ENCODE peak calls at places on chromosomes 4 and X, in nine cellular contexts. R, N, W, L, E, K, C, B and J are unnamed samples.

GRCh38 chrX:49878834-49879655 is at the start of gene USP27X:
- DNase-seq in E (peak; percentile 73), L (peak; percentile 74), N (peak; percentile 89), R (peak; percentile 86), B (peak; percentile 78), K (peak; percentile 83), C (peak; percentile 81), W (peak; percentile 78), J (peak; percentile 72)

GRCh38 chrX:18309401-18309800 is 45.1 kb downstream of the SCML2 start:
- DNase-seq in E (no peak), B (no peak), L (no peak), N (no peak), W (no peak), K (no peak), C (no peak), R (no peak), J (no peak)

GRCh38 chrX:53078943-53079342 is 3.2 kb upstream of the TSPYL2 start:
- DNase-seq in C (no peak), W (no peak), N (no peak), K (no peak), R (no peak), L (no peak), B (no peak), E (no peak), J (no peak)

GRCh38 chr4:76458829-76459228 is 23.8 kb downstream of the SHROOM3 start:
- DNase-seq in R (no peak), L (peak; percentile 67), W (no peak), C (no peak), E (no peak), N (no peak), K (no peak), B (no peak), J (no peak)

GRCh38 chr4:26489101-26489669 is 1.1 kb downstream of the CCKAR start:
- DNase-seq in N (no peak), E (no peak), K (no peak), W (no peak), R (no peak), C (no peak), B (no peak), L (no peak), J (no peak)

GRCh38 chr4:173539986-173540385 is 10.0 kb upstream of the HAND2 start:
- DNase-seq in N (no peak), B (no peak), R (no peak), C (no peak), L (no peak), K (no peak), E (no peak), W (no peak), J (no peak)

GRCh38 chr4:3421470-3421869 is 20.3 kb upstream of the HGFAC start:
- DNase-seq in W (no peak), C (no peak), K (no peak), L (no peak), N (no peak), R (no peak), B (no peak), E (no peak), J (no peak)

GRCh38 chrX:68842781-68843581 is 14.2 kb downstream of the EFNB1 start:
- DNase-seq in R (no peak), K (no peak), W (peak; percentile 54), N (no peak), C (peak; percentile 19), E (no peak), L (no peak), B (no peak), J (peak; percentile 20)

GRCh38 chr4:95355021-95355420 is 193.8 kb downstream of the UNC5C start:
- DNase-seq in C (no peak), B (no peak), K (no peak), N (peak; percentile 3), L (no peak), E (no peak), W (no peak), R (no peak), J (no peak)

GRCh38 chrX:24805201-24805600 is 111.5 kb downstream of the POLA1 start:
- DNase-seq in N (no peak), C (no peak), L (no peak), W (no peak), K (no peak), R (no peak), E (no peak), B (no peak), J (no peak)
- H3K4me3 ChIP-seq in N (no peak overlapping the region), C (no peak overlapping the region), L (no peak overlapping the region), W (no peak overlapping the region), K (no peak overlapping the region), R (no peak overlapping the region), E (no peak overlapping the region), B (no peak overlapping the region), J (no peak overlapping the region)

DNA sequence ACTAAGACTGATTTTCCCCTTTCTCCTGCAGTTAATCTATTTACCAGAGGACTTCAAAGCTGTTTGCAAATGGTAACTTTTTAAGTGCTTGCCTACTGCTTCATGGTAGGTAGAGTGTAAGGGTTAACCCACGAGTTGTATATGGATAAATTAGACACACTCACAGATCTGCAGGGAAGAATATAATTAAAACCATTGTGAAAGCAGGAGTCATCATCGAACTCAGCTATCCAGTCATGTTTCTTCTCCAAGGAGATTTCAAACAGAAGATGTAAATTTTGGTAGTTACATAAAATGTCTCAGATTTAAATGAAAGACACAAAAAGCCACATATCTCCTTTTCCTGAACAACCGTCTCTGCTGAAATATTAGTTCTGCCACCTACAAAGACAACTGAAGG is 549 bp upstream of the XG start:
- DNase-seq in W (peak; percentile 9), N (no peak), B (no peak), C (peak; percentile 8), K (no peak), R (no peak), L (no peak), E (no peak), J (no peak)
- H3K4me3 ChIP-seq in W (no peak overlapping the region), N (no peak overlapping the region), B (no peak overlapping the region), C (no peak overlapping the region), K (no peak overlapping the region), R (no peak overlapping the region), L (no peak overlapping the region), E (no peak overlapping the region), J (no peak overlapping the region)

GRCh38 chrX:1493877-1494510 is 41.3 kb upstream of the ASMTL start:
- DNase-seq in L (no peak), C (no peak), K (no peak), E (peak; percentile 88), N (no peak), B (no peak), W (no peak), R (no peak), J (no peak)

GRCh38 chrX:1493317-1493856 is 40.7 kb upstream of the ASMTL start:
- DNase-seq in L (no peak), W (no peak), C (no peak), N (no peak), K (no peak), E (peak; percentile 61), R (no peak), B (no peak), J (no peak)

GRCh38 chrX:1491851-1492349 is 39.2 kb upstream of the ASMTL start:
- DNase-seq in L (peak; percentile 94), K (peak; percentile 78), B (no peak), W (peak; percentile 4), E (peak; percentile 97), N (no peak), C (no peak), R (peak; percentile 65), J (no peak)

GRCh38 chrX:1492421-1493012 is 39.8 kb upstream of the ASMTL start:
- DNase-seq in B (no peak), E (peak; percentile 51), W (no peak), C (no peak), N (no peak), R (no peak), K (no peak), L (no peak), J (no peak)

GRCh38 chrX:1496076-1496475 is 40.9 kb downstream of the P2RY8 start:
- DNase-seq in C (no peak), B (no peak), K (no peak), R (no peak), E (peak; percentile 46), N (no peak), W (no peak), L (no peak), J (no peak)
- H3K4me3 ChIP-seq in C (no peak overlapping the region), B (no peak overlapping the region), K (no peak overlapping the region), R (no peak overlapping the region), E (peak overlapping the region; percentile 73), N (no peak overlapping the region), W (no peak overlapping the region), L (no peak overlapping the region), J (no peak overlapping the region)

GRCh38 chrX:107323786-107324492 is 117.5 kb downstream of the DNAAF6 start:
- DNase-seq in C (no peak), N (no peak), B (no peak), K (no peak), E (no peak), L (no peak), R (no peak), W (no peak), J (no peak)

GRCh38 chrX:107325467-107325866 is 119.1 kb downstream of the DNAAF6 start:
- DNase-seq in K (no peak), E (no peak), B (no peak), C (no peak), R (no peak), N (no peak), L (no peak), W (no peak), J (no peak)

DNA sequence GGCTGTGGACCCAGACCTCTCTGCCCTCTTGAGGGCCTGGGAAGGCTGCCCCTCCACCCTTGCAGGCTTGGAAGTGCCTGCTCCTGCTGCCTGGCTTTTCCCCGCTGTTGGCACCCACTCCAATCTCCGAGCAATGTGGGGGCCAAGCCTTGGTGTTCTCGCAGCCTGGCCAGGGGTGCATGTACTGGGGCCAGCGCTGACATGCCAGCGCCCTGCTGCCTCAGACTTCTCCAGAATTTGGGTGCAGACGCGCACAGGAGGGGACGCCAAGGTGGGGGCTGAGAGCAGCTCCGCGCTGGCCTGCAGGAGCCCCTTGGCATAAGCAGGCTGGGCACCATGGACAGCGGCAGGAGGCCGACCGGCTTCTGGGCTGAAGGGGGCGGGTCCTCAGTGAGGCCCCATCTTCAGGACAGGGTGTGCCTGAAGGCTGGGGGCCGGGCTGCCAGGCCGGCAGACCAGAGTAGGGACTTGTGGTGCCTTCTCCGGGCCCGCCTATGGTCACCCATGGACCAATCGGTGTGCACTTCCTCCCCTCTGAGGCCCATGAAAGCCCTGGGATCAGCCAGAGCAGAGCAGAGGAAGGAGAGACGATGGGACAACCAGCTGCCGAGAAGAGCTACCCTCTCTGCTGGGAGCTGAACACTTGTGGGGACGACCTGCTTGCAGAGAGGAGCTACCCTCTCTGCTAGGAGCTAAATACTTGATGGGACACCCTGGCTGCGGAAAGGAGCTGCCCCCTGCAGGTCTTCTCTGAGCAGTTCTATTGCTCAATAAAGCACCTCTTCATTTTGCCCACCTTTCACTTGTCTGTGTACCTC is 118.3 kb downstream of the DNAAF6 start:
- DNase-seq in W (peak; percentile 52), R (no peak), B (peak; percentile 21), E (peak; percentile 14), K (peak; percentile 9), C (peak; percentile 4), L (peak; percentile 82), N (peak; percentile 13), J (no peak)
- H3K4me3 ChIP-seq in W (no peak overlapping the region), R (no peak overlapping the region), B (no peak overlapping the region), E (no peak overlapping the region), K (no peak overlapping the region), C (no peak overlapping the region), L (peak overlapping the region; percentile 49), N (no peak overlapping the region), J (no peak overlapping the region)

DNA sequence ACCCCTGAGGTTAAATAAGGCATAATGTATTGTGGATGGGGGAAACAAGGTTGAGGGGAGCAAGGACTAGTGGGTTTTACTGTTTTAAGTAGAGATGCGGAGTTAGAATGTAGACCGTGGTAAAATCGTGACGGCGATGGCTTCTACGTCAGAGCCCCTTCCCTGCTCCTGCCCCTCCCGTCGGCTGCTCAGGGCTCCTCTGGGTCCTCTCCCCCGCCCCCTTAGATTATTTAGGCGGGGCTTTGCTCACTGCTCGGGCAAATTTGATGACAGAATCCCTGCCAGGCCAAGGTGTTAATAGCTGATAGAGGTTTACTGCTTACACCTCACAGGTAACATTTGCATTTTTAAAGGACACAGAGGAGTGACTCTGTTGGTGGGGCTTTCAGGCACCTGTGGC is 2.3 kb downstream of the FRMPD3 start:
- DNase-seq in W (no peak), E (peak; percentile 64), C (no peak), N (no peak), B (no peak), L (peak; percentile 61), R (no peak), K (no peak), J (no peak)
- H3K4me3 ChIP-seq in W (no peak overlapping the region), E (peak overlapping the region; percentile 73), C (no peak overlapping the region), N (no peak overlapping the region), B (no peak overlapping the region), L (peak overlapping the region; percentile 65), R (no peak overlapping the region), K (no peak overlapping the region), J (no peak overlapping the region)